ENCODE peak calls at places on chromosomes 4 and X, in nine cellular contexts. O is Panc1, Y is GM12865, J is Peyer's patch, V is choroid plexus epithelial cell, I is lower leg skin, E is mammary epithelial cell, W is bronchial epithelial cell, A is IMR-90. P is an unnamed sample.

GRCh38 chr4:151407466-151408379 is 1.3 kb upstream of the FHIP1A start:
- DNase-seq in I (peak), E (peak), A (no peak), Y (peak), J (peak), W (no peak), O (no peak), V (no peak), P (no peak)

GRCh38 chr4:173522160-173522873 is 7.7 kb downstream of the HAND2 start:
- DNase-seq in V (peak), I (peak), J (no peak), A (peak), Y (no peak), O (no peak), E (no peak), W (no peak), P (no peak)

GRCh38 chrX:123860506-123860840 is 620 bp downstream of the XIAP start:
- DNase-seq in A (no peak), E (no peak), Y (peak), W (peak), J (peak), O (no peak), V (peak), I (no peak), P (no peak)

GRCh38 chr4:5027366-5027765 is 8.1 kb upstream of the CYTL1 start:
- DNase-seq in A (peak), E (no peak), O (no peak), W (no peak), Y (no peak), J (no peak), V (no peak), I (no peak), P (no peak)

GRCh38 chr4:16111533-16111932 is 27.7 kb upstream of the PROM1 start:
- DNase-seq in E (no peak), V (no peak), A (no peak), O (no peak), Y (no peak), W (no peak), J (no peak), I (no peak), P (no peak)

GRCh38 chr4:71992571-71992970 is 39.2 kb upstream of the NPFFR2 start:
- DNase-seq in Y (no peak), I (no peak), W (peak), E (peak), J (no peak), A (no peak), V (peak), O (no peak), P (no peak)

GRCh38 chr4:137266511-137266910 is 265.8 kb downstream of the PCDH18 start:
- DNase-seq in E (no peak), V (no peak), W (no peak), J (no peak), A (no peak), I (no peak), Y (no peak), O (no peak), P (no peak)

GRCh38 chr4:74085669-74086068 is 13.3 kb downstream of the CXCL2 start:
- DNase-seq in J (no peak), W (no peak), Y (no peak), A (no peak), V (no peak), O (no peak), I (no peak), E (no peak), P (no peak)

GRCh38 chrX:31316340-31316991 is 244.6 kb upstream of the FTHL17 start:
- DNase-seq in A (no peak), V (no peak), I (no peak), J (no peak), Y (no peak), W (no peak), E (no peak), O (no peak), P (no peak)

GRCh38 chrX:136519069-136519468 is 12.9 kb upstream of the VGLL1 start:
- DNase-seq in W (no peak), O (no peak), Y (no peak), J (no peak), I (no peak), A (no peak), E (no peak), V (no peak), P (no peak)

GRCh38 chr4:109967798-109968520 is 55.3 kb downstream of the EGF start:
- DNase-seq in Y (no peak), A (peak), I (no peak), E (peak), J (no peak), W (peak), O (no peak), V (peak), P (no peak)

GRCh38 chr4:77797239-77797638 is 21.9 kb downstream of the CNOT6L start:
- DNase-seq in A (no peak), O (no peak), V (peak), Y (no peak), E (peak), I (no peak), W (peak), J (no peak), P (no peak)

GRCh38 chr4:78659264-78659663 is 107.7 kb downstream of the ANXA3 start:
- DNase-seq in J (no peak), I (no peak), W (no peak), V (peak), A (no peak), O (no peak), E (no peak), Y (no peak), P (no peak)

GRCh38 chr4:43456383-43456782 is 563.9 kb downstream of the GRXCR1 start:
- DNase-seq in O (no peak), J (no peak), A (peak), W (peak), V (peak), E (peak), Y (no peak), I (no peak), P (no peak)

GRCh38 chrX:118807151-118808017 is 16.2 kb upstream of the ZCCHC12 start:
- DNase-seq in J (no peak), W (peak), Y (peak), E (peak), A (peak), O (peak), I (peak), V (peak), P (no peak)

GRCh38 chrX:153820601-153821000 is 9.7 kb downstream of the PDZD4 start:
- DNase-seq in O (no peak), E (no peak), A (no peak), V (no peak), Y (no peak), J (no peak), W (no peak), I (no peak), P (no peak)

GRCh38 chr4:87120411-87121162 is 99.8 kb downstream of the KLHL8 start:
- DNase-seq in A (peak), W (peak), E (peak), Y (no peak), V (peak), I (peak), O (no peak), J (no peak), P (peak)

GRCh38 chrX:109732319-109732779 is 708 bp downstream of the ACSL4 start:
- DNase-seq in E (peak), A (peak), J (no peak), W (peak), Y (peak), O (no peak), V (peak), I (no peak), P (no peak)

GRCh38 chr4:5081441-5081999 is 30.2 kb downstream of the STK32B start:
- DNase-seq in Y (no peak), J (no peak), A (no peak), W (no peak), I (no peak), O (no peak), E (no peak), V (no peak), P (no peak)

GRCh38 chr4:119559044-119559647 is 69.5 kb downstream of the PDE5A start:
- DNase-seq in A (peak), J (no peak), Y (peak), W (peak), O (peak), V (peak), I (no peak), E (peak), P (no peak)

GRCh38 chrX:45716747-45717146 is 516.1 kb upstream of the DIPK2B start:
- DNase-seq in Y (no peak), A (no peak), V (no peak), J (no peak), W (no peak), O (no peak), I (no peak), E (no peak), P (no peak)

GRCh38 chr4:121784401-121784800 is 16.7 kb upstream of the EXOSC9 start:
- DNase-seq in A (no peak), J (no peak), O (no peak), Y (no peak), W (no peak), I (no peak), E (no peak), V (no peak), P (no peak)

GRCh38 chr4:56342746-56343145 is 44.5 kb downstream of the AASDH start:
- DNase-seq in Y (no peak), O (no peak), V (no peak), W (no peak), I (no peak), E (no peak), J (no peak), A (no peak), P (no peak)

GRCh38 chrX:57951666-57952319 is 41.5 kb upstream of the ZXDA start:
- DNase-seq in W (no peak), A (no peak), O (no peak), V (no peak), J (peak), I (peak), E (no peak), Y (peak), P (no peak)

GRCh38 chr4:118798658-118799057 is 37.3 kb downstream of the SEC24D start:
- DNase-seq in Y (no peak), W (no peak), J (no peak), A (no peak), E (no peak), O (no peak), I (no peak), V (no peak), P (no peak)

GRCh38 chrX:119391279-119391678 is 7.9 kb upstream of the SLC25A43 start:
- DNase-seq in V (peak), Y (peak), I (no peak), W (peak), A (peak), J (no peak), O (no peak), E (peak), P (no peak)

GRCh38 chr4:157043131-157043530 is 32.8 kb upstream of the GLRB start:
- DNase-seq in I (no peak), J (no peak), A (peak), O (no peak), V (peak), W (peak), Y (no peak), E (peak), P (no peak)

GRCh38 chr4:8102831-8103230 is 55.8 kb downstream of the ABLIM2 start:
- DNase-seq in A (no peak), J (no peak), V (no peak), Y (no peak), I (no peak), W (no peak), O (no peak), E (no peak), P (no peak)
- H3K4me3 ChIP-seq in A (no peak), J (no peak), V (no peak), Y (no peak), I (no peak), W (no peak), O (no peak), E (no peak), P (no peak)

DNA sequence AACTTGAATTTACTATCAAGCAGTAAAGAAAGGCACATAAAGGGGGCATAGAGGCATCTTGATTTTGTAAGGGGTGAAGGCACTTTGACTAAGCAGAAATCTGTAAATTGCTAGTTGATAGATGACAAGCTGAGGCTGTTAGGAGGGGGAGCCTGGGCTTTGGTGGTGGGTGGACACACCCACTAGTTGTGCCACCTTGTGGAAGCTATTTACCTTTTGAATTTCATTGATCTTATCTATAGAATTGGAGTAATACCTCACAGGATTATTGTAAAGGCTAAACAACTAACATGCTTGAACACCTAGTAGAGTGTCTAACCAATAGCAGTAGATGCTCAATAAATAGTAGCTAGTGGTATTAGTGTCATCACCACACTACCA is 142.8 kb upstream of the KCNIP4 start:
- DNase-seq in W (no peak), I (no peak), A (no peak), J (no peak), V (no peak), O (no peak), E (no peak), Y (no peak), P (no peak)
- TF ChIP-seq CTCF in W (no peak), I (no peak), A (no peak), J (no peak), V (no peak), O (no peak), E (no peak), Y (no peak), P (no peak)

GRCh38 chr4:155666701-155667537 is at the start of gene GUCY1A1:
- DNase-seq in I (no peak), W (no peak), Y (peak), E (peak), O (no peak), J (no peak), A (no peak), V (peak), P (peak)

GRCh38 chr4:155673453-155673979 is 6.9 kb downstream of the GUCY1A1 start:
- DNase-seq in Y (no peak), I (no peak), E (no peak), W (no peak), J (no peak), A (no peak), O (no peak), V (no peak), P (no peak)

GRCh38 chr4:155665054-155665453 is 1.6 kb upstream of the GUCY1A1 start:
- DNase-seq in J (no peak), A (no peak), V (no peak), I (no peak), Y (no peak), O (no peak), E (no peak), W (no peak), P (no peak)

GRCh38 chr4:155672342-155672741 is 5.7 kb downstream of the GUCY1A1 start:
- DNase-seq in O (no peak), J (no peak), Y (no peak), A (no peak), E (no peak), I (no peak), W (no peak), V (no peak), P (no peak)

GRCh38 chr4:155667538-155668511 is 1.2 kb downstream of the GUCY1A1 start:
- DNase-seq in Y (peak), I (no peak), W (no peak), A (peak), E (peak), V (peak), J (no peak), O (no peak), P (peak)
- H3K4me3 ChIP-seq in Y (peak), I (peak), W (peak), A (peak), E (peak), V (peak), J (peak), O (peak), P (peak)

DNA sequence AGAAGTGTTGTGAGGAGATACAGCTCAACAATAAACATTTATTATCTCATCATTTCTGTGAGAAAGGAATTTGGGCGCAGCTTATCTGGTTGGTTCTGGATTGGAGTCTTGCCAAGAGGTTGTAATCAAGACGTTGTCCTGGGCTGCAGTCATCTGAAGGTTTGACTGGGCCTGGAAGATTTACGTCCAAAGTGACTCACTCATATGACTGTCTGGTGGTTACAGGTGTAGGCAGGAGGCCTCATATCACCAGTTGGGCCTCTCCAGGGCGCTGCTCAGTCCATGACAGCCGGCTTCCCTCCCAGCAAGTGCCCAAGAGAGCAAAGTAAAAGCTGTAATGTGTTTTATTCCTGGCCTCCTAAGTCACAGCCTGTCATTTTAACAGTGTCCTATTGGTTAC is 106.3 kb downstream of the USP46 start:
- DNase-seq in V (no peak), J (no peak), W (peak), Y (no peak), E (peak), I (no peak), A (no peak), O (no peak), P (no peak)
- TF ChIP-seq CTCF in V (no peak), J (no peak), W (no peak), Y (no peak), E (no peak), I (no peak), A (no peak), O (no peak), P (no peak)